ENCODE peak calls at places on chromosomes 2 and 18, in four cellular contexts. P, I, K and Q are unnamed samples.

GRCh38 chr18:77632738-77633137 is 383.1 kb downstream of the GALR1 start:
- DNase-seq in P (no peak), K (no peak), I (no peak), Q (no peak)

GRCh38 chr18:12282436-12283039 is 25.5 kb upstream of the TUBB6 start:
- DNase-seq in I (peak), P (no peak), K (no peak), Q (peak)

GRCh38 chr2:219902870-219903269 is 275.4 kb downstream of the SLC4A3 start:
- DNase-seq in P (no peak), K (no peak), I (no peak), Q (no peak)

GRCh38 chr2:98118161-98118560 is 31.2 kb downstream of the VWA3B start:
- DNase-seq in P (no peak), K (no peak), I (peak), Q (peak)

GRCh38 chr2:172545408-172546075 is 10.3 kb upstream of the PDK1 start:
- DNase-seq in I (no peak), K (no peak), P (no peak), Q (no peak)

GRCh38 chr2:84799772-84800171 is 81.1 kb downstream of the TRABD2A start:
- DNase-seq in P (no peak), I (no peak), K (no peak), Q (no peak)

GRCh38 chr2:100053499-100053898 is 88.9 kb downstream of the AFF3 start:
- DNase-seq in K (no peak), P (no peak), I (no peak), Q (no peak)

GRCh38 chr18:5197461-5197860 is 404 bp upstream of the AKAIN1 start:
- DNase-seq in I (no peak), K (no peak), P (no peak), Q (no peak)

GRCh38 chr2:65386340-65386739 is 46.1 kb downstream of the SPRED2 start:
- DNase-seq in K (no peak), P (no peak), I (no peak), Q (peak)

DNA sequence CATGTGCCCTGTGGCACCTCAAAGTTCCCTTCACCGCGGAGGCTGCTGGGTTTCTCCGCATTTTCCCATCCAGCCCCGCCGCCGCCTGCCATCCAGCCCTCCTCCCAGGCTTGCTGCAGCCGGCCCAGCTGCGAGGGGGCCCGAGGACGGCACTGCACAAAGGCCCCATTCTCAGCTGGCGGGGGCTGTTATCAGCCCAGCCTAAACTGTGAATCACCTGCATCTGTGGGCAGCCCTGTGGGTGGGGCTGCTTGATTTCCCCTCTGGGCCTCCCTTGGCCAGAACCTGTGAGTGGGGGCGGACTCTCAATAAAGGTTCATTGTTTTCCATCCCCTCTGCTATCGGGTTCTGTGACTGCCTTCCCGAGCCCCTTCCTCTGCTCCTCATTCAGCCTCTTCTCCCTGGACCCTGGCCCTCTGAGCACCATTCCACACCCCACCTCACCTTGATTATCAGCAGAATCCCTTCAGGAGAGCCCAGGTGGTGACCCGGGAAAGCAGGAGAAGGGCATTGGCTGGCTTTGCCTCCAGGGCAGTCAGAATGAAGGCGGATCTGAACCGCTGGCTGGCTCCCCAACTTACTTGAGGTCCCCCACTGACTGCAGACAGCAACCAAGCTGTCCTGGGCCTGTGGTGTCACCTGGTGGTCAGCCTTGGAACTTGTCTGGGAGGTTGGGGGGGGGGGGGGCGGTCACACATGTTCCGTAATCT is 204.5 kb downstream of the ZFP36L2 start:
- DNase-seq in I (no peak), K (peak), P (no peak), Q (no peak)
- TF ChIP-seq CTCF in I (no peak), K (peak), P (no peak), Q (peak)

DNA sequence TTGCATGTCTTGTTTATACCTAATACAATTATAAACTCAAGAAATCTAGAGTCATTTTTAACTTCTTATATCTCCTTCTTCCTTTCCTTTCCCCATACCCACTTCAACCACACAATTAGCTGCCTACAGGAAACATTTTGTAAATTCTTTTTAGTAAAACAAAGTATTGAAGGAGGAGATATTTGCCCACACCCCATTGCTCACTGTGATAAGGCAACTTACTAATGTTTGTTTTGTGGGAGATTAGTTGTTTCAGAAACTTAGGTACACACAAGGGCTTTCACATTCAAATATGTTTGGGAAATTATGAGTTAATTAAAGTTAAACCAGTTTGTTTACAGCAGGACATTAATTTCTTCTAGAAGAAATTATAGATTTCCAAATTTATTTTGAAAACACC is 62.6 kb upstream of the RAB27B start:
- DNase-seq in P (no peak), K (no peak), I (no peak), Q (no peak)
- H3K4me3 ChIP-seq in P (no peak), K (no peak), I (no peak), Q (no peak)

GRCh38 chr2:227578642-227579041 is 20.1 kb upstream of the SCYGR2 start:
- DNase-seq in P (no peak), K (no peak), I (no peak), Q (no peak)
- TF ChIP-seq CTCF in P (no peak), K (no peak), I (no peak), Q (no peak)

GRCh38 chr18:685438-685837 is 27.0 kb downstream of the ENOSF1 start:
- DNase-seq in P (no peak), I (no peak), K (no peak), Q (no peak)

GRCh38 chr18:686339-687111 is 25.9 kb downstream of the ENOSF1 start:
- DNase-seq in K (peak), I (no peak), P (no peak), Q (no peak)

GRCh38 chr18:681985-682384 is 24.5 kb downstream of the TYMS start:
- DNase-seq in K (no peak), I (no peak), P (no peak), Q (no peak)

GRCh38 chr18:682833-683232 is 25.4 kb downstream of the TYMS start:
- DNase-seq in P (no peak), I (no peak), K (no peak), Q (no peak)

GRCh38 chr18:683531-683930 is 26.1 kb downstream of the TYMS start:
- DNase-seq in K (no peak), I (no peak), P (no peak), Q (no peak)
- H3K4me3 ChIP-seq in K (no peak), I (no peak), P (no peak), Q (no peak)

DNA sequence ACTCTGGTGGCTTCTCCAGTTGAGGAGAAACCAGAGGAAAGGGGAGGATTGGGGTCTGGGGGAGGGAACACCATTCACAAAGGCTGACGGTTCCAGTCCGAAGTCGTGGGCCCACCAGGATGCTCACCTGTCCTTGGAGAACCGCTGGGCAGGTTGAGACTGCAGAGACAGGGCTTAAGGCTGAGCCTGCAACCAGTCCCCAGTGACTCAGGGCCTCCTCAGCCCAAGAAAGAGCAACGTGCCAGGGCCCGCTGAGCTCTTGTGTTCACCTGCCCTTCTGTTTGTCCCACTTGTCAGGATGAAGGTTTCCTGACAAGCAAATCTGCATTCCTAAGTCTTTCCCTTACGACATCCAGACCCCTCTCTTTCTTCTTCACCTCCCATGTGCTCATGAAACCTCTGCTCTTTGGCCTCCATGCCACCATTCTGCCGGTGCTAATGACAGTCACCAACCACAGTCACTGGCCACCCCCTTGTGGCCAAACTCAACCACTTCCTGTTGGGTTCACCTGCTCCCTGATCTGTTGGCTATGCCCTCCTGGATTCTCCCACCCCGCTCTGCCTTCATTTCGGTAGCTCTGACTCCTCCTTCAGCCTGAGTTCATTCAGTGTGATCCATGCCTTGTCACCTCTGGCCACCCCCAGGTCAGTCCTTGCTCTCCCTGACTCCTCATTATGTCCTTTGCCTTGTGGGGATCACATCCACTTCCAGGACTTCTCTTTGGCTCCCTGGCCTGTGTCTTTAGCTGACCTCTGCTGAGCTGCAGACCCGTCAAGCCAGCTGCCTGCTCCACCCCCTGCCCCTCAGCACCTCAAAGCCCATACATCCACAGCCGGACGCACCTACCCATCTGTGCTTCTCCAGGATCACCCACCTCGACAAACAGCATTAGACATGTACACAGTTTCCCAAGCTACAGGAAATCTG is 17.6 kb downstream of the EMX1 start:
- DNase-seq in I (no peak), K (no peak), P (no peak), Q (no peak)
- TF ChIP-seq CTCF in I (peak), K (peak), P (no peak), Q (peak)